ENCODE peak calls at places on chromosome 21, in four cellular contexts. One of them, this sample, is unnamed.

GRCh38 chr21:29104239-29104708 is 26.2 kb upstream of the MAP3K7CL start:
- DNase-seq in MM.1S: no peak
- DNase-seq in PC-3: no peak
- DNase-seq in H1: no peak
- DNase-seq in this sample: no peak

GRCh38 chr21:45830221-45830640 is 151.3 kb upstream of the COL6A1 start:
- DNase-seq in MM.1S: no peak
- DNase-seq in PC-3: no peak
- DNase-seq in H1: no peak
- DNase-seq in this sample: no peak

GRCh38 chr21:26597981-26598380 is 24.9 kb upstream of the CYYR1 start:
- DNase-seq in MM.1S: no peak
- DNase-seq in PC-3: no peak
- DNase-seq in H1: no peak
- DNase-seq in this sample: no peak

GRCh38 chr21:46308431-46308830 is 15.2 kb downstream of the C21orf58 start:
- DNase-seq in MM.1S: no peak
- DNase-seq in PC-3: no peak
- DNase-seq in H1: no peak
- DNase-seq in this sample: no peak

GRCh38 chr21:38993561-38993960 is 187.8 kb downstream of the ETS2 start:
- DNase-seq in MM.1S: no peak
- DNase-seq in PC-3: peak
- DNase-seq in H1: no peak
- DNase-seq in this sample: peak

GRCh38 chr21:25396135-25396711 is 211.1 kb downstream of the MRPL39 start:
- DNase-seq in MM.1S: no peak
- DNase-seq in PC-3: no peak
- DNase-seq in H1: no peak
- DNase-seq in this sample: no peak

GRCh38 chr21:30981403-30981802 is 56.9 kb downstream of the KRTAP19-8 start:
- DNase-seq in MM.1S: no peak
- DNase-seq in PC-3: no peak
- DNase-seq in H1: no peak
- DNase-seq in this sample: no peak

GRCh38 chr21:29669416-29669815 is 270.4 kb downstream of the GRIK1 start:
- DNase-seq in MM.1S: no peak
- DNase-seq in PC-3: no peak
- DNase-seq in H1: no peak
- DNase-seq in this sample: no peak

GRCh38 chr21:27476696-27477095 is 509.8 kb upstream of the ADAMTS5 start:
- DNase-seq in MM.1S: no peak
- DNase-seq in PC-3: no peak
- DNase-seq in H1: no peak
- DNase-seq in this sample: peak

GRCh38 chr21:38787461-38788274 is 18.1 kb upstream of the ETS2 start:
- DNase-seq in MM.1S: no peak
- DNase-seq in PC-3: peak
- DNase-seq in H1: no peak
- DNase-seq in this sample: peak

GRCh38 chr21:45417951-45418300 is 13.0 kb downstream of the COL18A1 start:
- DNase-seq in MM.1S: no peak
- DNase-seq in PC-3: no peak
- DNase-seq in H1: no peak
- DNase-seq in this sample: peak

GRCh38 chr21:13937236-13937635 is 273.5 kb downstream of the LIPI start:
- DNase-seq in MM.1S: no peak
- DNase-seq in PC-3: no peak
- DNase-seq in H1: no peak
- DNase-seq in this sample: no peak

GRCh38 chr21:46374761-46375389 is 50.9 kb downstream of the PCNT start:
- DNase-seq in MM.1S: no peak
- DNase-seq in PC-3: no peak
- DNase-seq in H1: no peak
- DNase-seq in this sample: no peak

GRCh38 chr21:30839304-30839703 is 9.7 kb upstream of the KRTAP7-1 start:
- DNase-seq in MM.1S: peak
- DNase-seq in PC-3: peak
- DNase-seq in H1: peak
- DNase-seq in this sample: peak

GRCh38 chr21:15841856-15842564 is 112.2 kb downstream of the USP25 start:
- DNase-seq in MM.1S: no peak
- DNase-seq in PC-3: peak
- DNase-seq in H1: no peak
- DNase-seq in this sample: no peak

GRCh38 chr21:34612557-34612956 is 2.4 kb downstream of the RCAN1 start:
- DNase-seq in MM.1S: no peak
- DNase-seq in PC-3: no peak
- DNase-seq in H1: no peak
- DNase-seq in this sample: no peak
- H3K27ac ChIP-seq in MM.1S: no peak
- H3K27ac ChIP-seq in PC-3: no peak
- H3K27ac ChIP-seq in H1: no peak
- H3K27ac ChIP-seq in this sample: no peak

DNA sequence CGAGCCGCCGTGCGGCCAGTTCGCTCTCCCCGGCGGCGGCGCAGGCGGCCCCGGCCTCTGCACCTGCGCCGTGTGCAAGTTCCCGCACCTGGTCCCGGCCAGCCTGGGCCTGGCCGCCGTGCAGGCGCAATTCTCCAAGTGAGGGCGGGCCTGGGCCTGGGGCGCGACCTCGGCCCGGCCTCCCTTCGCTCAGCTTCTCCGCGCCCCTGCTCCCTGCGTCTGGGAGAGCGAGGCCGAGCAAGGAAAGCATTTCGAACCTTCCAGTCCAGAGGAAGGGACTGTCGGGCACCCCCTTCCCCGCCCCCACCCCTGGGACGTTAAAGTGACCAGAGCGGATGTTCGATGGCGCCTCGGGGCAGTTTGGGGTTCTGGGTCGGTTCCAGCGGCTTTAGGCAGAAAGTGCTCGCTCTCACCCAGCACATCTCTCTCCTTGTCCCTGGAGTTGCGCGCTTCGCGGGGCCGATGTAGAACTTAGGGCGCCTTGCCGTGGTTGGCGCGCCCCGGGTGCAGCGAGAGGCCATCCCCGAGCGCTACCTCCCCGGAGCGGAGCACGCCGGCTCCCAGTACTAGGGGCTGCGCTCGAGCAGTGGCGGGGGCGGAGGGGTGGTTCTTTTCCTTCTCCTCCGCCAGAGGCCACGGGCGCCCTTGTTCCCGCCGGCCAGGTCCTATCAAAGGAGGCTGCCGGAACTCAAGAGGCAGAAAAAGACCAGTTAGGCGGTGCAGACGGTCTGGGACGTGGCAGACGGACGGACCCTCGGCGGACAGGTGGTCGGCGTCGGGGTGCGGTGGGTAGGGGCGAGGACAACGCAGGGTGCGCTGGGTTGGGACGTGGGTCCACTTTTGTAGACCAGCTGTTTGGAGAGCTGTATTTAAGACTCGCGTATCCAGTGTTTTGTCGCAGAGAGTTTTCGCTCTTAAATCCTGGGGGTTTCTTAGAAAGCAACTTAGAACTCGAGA is 1.3 kb downstream of the OLIG1 start:
- DNase-seq in MM.1S: peak
- DNase-seq in PC-3: no peak
- DNase-seq in H1: no peak
- DNase-seq in this sample: no peak
- TF ChIP-seq EZH2 in MM.1S: no peak
- TF ChIP-seq EZH2 in PC-3: no peak
- TF ChIP-seq EZH2 in H1: no peak
- TF ChIP-seq EZH2 in this sample: peak

GRCh38 chr21:17818158-17819113 is 720 bp downstream of the C21orf91 start:
- DNase-seq in MM.1S: peak
- DNase-seq in PC-3: peak
- DNase-seq in H1: no peak
- DNase-seq in this sample: peak
- H3K27ac ChIP-seq in MM.1S: peak
- H3K27ac ChIP-seq in PC-3: no peak
- H3K27ac ChIP-seq in H1: peak
- H3K27ac ChIP-seq in this sample: peak

DNA sequence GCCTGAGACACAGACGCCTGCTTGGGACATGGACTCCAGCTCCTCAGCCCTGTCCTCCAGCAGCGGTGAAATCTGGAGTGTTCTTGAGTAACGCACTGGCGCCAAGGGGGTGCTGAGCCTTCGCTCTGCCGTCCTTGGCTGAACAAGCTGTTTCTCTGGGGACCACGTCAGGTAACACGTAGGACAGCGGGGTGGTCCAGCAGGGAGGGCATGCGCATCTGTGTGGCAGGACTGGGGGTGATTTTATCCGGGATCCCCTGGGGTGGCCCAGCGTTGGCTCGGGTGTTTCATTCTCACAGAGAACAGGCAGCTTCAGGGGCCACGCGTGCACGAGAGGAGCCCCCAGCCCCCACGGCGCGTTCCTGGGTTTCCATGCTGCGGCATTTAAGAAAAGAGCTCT is 61.2 kb downstream of the AGPAT3 start:
- DNase-seq in MM.1S: no peak
- DNase-seq in PC-3: no peak
- DNase-seq in H1: no peak
- DNase-seq in this sample: no peak
- TF ChIP-seq EZH2 in MM.1S: no peak
- TF ChIP-seq EZH2 in PC-3: no peak
- TF ChIP-seq EZH2 in H1: no peak
- TF ChIP-seq EZH2 in this sample: no peak

GRCh38 chr21:42300956-42301355 is 14.3 kb downstream of the TFF3 start:
- DNase-seq in MM.1S: no peak
- DNase-seq in PC-3: no peak
- DNase-seq in H1: no peak
- DNase-seq in this sample: no peak

GRCh38 chr21:42302794-42303193 is 12.4 kb downstream of the TFF3 start:
- DNase-seq in MM.1S: no peak
- DNase-seq in PC-3: no peak
- DNase-seq in H1: no peak
- DNase-seq in this sample: no peak

GRCh38 chr21:42301371-42302291 is 13.6 kb downstream of the TFF3 start:
- DNase-seq in MM.1S: no peak
- DNase-seq in PC-3: no peak
- DNase-seq in H1: no peak
- DNase-seq in this sample: no peak

GRCh38 chr21:42303443-42303842 is 11.8 kb downstream of the TFF3 start:
- DNase-seq in MM.1S: no peak
- DNase-seq in PC-3: no peak
- DNase-seq in H1: no peak
- DNase-seq in this sample: no peak

DNA sequence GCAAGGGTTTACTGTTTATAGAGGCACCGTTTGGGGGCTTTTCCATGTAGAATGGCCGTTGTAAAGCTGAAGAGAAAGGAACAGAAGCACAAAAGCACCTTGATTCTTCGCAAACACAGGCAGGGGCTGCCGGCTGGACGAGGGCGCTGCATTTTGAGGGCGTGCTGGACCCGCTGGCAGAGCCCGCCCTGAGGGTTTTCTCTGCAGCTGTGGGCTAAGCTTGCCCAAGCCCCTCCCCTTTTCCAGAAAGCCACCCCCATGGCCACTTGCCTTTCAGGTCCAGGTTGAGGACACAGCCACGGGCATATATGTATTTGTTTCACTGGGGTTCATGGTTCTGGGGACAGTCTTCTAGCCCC is 12.9 kb downstream of the TFF3 start:
- DNase-seq in MM.1S: no peak
- DNase-seq in PC-3: no peak
- DNase-seq in H1: no peak
- DNase-seq in this sample: no peak
- H3K27ac ChIP-seq in MM.1S: no peak
- H3K27ac ChIP-seq in PC-3: no peak
- H3K27ac ChIP-seq in H1: no peak
- H3K27ac ChIP-seq in this sample: no peak

DNA sequence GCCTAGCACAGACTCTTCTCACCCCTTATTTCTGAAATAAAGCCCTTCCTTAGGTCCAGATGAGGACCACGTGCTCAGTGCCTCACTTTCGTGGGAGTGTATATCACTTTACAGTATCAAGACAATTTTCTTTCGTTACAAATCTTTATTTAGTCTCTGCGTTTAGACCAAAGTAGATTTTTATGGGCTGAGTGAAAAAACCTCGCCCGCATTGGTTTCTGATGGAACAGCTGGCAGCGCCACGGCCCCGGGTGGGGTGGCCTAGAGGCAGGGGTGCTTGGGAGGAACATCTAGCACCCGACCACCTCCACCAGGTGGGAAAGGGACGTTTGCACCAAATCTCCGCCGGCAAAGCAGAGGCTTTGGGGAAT is 7.6 kb downstream of the SIM2 start:
- DNase-seq in MM.1S: no peak
- DNase-seq in PC-3: no peak
- DNase-seq in H1: no peak
- DNase-seq in this sample: no peak
- TF ChIP-seq EZH2 in MM.1S: no peak
- TF ChIP-seq EZH2 in PC-3: no peak
- TF ChIP-seq EZH2 in H1: no peak
- TF ChIP-seq EZH2 in this sample: no peak

DNA sequence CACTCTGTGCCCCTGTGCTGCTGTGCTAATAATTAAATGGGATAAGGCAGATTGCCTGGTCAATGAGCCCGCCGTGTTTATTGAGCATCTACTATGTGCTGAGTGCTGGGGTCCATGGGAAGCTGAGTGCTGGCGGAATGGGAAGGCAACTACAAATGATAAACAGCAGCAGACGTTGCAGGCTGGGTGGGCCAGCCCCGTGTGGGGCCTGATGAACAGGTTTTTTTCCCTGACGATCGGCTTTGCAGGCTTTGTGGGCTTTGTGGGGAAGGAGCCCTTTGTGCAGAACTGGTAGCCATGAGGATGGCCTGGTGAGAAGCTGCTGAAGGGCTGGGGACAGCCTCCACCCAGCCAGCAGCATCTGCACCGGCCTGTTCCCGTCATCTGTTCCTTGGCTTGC is 3.5 kb downstream of the PDE9A start:
- DNase-seq in MM.1S: no peak
- DNase-seq in PC-3: no peak
- DNase-seq in H1: no peak
- DNase-seq in this sample: no peak
- H3K27ac ChIP-seq in MM.1S: no peak
- H3K27ac ChIP-seq in PC-3: no peak
- H3K27ac ChIP-seq in H1: no peak
- H3K27ac ChIP-seq in this sample: no peak

DNA sequence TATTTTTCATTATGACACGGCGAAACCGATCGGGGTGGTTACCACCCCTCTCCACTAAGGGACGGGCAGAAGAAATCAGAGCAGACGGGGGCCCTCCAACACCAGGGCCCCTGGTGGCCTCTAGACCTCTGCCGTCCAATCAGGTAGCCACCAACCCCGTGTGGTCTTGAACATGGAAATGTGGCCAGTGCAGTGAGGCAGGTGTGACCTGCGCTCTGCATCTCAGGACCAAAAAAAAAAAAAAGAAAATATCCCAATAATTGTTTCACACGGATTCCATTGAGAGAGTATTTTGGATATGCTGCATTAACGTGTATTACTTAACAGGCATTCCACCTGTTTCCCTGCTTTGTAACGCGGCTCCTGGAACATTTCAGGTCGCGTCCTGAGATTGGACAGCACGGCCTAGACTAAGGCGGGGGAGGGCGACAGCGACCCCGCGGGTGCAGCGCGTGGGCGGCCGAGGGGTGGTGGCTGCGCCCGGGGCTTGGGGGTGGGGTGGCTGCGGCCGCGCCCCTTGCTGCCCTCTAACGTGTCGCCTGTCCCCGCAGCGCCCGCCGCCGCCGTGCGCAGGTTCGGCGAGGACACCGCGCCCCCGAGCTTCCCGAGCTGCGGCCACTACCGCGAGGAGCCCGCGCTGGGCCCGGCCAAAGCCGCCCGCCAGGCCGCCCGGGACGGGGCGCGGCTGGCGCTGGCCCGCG is 48.3 kb downstream of the SIM2 start:
- DNase-seq in MM.1S: no peak
- DNase-seq in PC-3: no peak
- DNase-seq in H1: no peak
- DNase-seq in this sample: no peak
- TF ChIP-seq EZH2 in MM.1S: no peak
- TF ChIP-seq EZH2 in PC-3: no peak
- TF ChIP-seq EZH2 in H1: no peak
- TF ChIP-seq EZH2 in this sample: no peak